ENCODE peak calls at places on chromosomes 2 and 18, in six cellular contexts. A is IMR-90, N is neural progenitor cell, U is trophoblast cell, W is GM23248, F is mesenchymal stem cell. E is an unnamed sample.

GRCh38 chr2:97663626-97663961 is 250 bp downstream of the ACTR1B start:
- DNase-seq in F (no peak), N (no peak), W (no peak), U (no peak), A (no peak), E (no peak)

GRCh38 chr2:188383158-188383557 is 91.5 kb downstream of the GULP1 start:
- DNase-seq in U (no peak), W (no peak), A (peak; percentile 24), N (no peak), F (peak; percentile 34), E (no peak)

GRCh38 chr2:289362-290089 is 1.6 kb upstream of the ALKAL2 start:
- DNase-seq in N (peak; percentile 55), F (peak; percentile 35), U (peak; percentile 43), A (peak; percentile 11), W (peak; percentile 45), E (no peak)

GRCh38 chr18:47912343-47912742 is 18.1 kb downstream of the SMAD2 start:
- DNase-seq in A (no peak), N (no peak), U (no peak), F (peak; percentile 19), W (no peak), E (no peak)

GRCh38 chr2:9108210-9108967 is 98.2 kb upstream of the ASAP2 start:
- DNase-seq in F (peak; percentile 44), W (no peak), N (no peak), U (no peak), A (peak; percentile 51), E (no peak)

GRCh38 chr18:63882333-63883141 is 5.0 kb upstream of the SERPINB2 start:
- DNase-seq in W (peak; percentile 95), N (no peak), U (peak; percentile 99), A (peak; percentile 97), F (peak; percentile 94), E (peak; percentile 98)

GRCh38 chr2:127658641-127659407 is 12.9 kb downstream of the GPR17 start:
- DNase-seq in F (no peak), U (no peak), N (no peak), W (no peak), A (no peak), E (no peak)

GRCh38 chr2:197810023-197810422 is 5.6 kb downstream of the PLCL1 start:
- DNase-seq in W (no peak), A (no peak), F (no peak), U (no peak), N (no peak), E (no peak)

DNA sequence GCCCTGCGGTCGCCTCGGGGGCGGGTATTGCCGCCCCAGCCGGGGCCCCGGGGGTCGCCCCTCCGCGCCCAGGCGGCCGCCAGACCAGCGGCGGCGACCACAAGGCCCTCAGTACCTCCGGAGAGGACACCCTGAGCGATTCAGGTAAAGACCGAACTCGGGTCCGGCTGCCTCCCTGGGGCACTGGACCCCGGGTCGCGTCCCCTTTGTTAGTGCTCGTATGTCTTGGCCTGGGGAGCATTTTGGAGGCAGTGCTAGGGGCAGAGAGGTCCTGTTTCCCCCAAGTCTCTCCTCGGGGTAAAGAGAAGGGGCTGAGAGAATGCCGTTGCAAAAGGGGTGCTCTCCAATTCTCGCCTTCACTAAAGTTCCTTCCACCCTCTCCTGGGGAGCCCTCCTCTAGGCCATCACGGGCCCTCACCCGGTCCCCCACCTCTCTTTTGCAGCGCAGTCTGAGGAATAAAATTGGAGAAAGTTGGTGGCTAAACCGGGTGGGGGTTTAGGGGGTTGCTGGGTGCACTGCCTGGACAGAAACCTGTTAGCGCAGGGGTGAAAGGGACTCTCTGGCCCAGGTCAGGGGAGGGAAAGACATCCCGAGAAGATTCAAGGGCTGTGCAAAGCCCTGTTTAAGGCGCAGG is 2.5 kb downstream of the MYCN start:
- DNase-seq in F (no peak), N (peak; percentile 45), A (no peak), W (no peak), U (peak; percentile 35), E (no peak)
- H3K9ac ChIP-seq in F (no peak overlapping the region), N (no peak overlapping the region), A (no peak overlapping the region), W (no peak overlapping the region), U (peak overlapping the region; percentile 50), E (no peak overlapping the region)

DNA sequence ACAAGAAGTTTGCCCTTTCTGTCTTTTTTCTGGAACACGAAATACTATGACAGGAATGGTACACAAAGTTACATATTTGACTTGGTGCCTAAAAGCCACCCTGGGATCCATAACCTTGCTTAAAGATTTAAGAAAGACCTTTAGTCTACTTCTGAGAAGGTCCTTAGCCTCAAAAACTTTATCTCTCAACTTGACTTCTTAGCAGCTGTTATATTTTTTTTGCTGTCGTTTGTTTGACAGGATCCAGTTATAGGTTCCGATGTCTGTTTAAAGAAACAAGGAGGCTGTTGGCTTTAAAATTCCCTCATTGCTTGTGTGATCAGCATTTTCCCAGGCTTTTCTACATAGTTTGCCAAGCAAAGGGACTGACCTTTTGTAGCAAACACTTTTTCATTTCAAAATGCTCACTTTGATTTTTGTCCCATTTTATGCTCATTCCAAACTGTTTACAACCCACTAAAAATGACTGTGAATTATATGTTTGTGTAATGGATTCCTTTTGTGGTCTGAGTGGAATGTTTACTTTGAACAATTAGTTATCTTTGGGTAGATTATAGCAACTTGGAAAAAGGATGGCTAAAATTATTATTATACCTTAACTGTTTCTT is 394.9 kb downstream of the ARHGAP15 start:
- DNase-seq in A (peak; percentile 54), W (peak; percentile 42), N (no peak), U (no peak), F (peak; percentile 80), E (no peak)
- H3K9ac ChIP-seq in A (peak overlapping the region; percentile 23), W (no peak overlapping the region), N (no peak overlapping the region), U (no peak overlapping the region), F (peak overlapping the region; percentile 42), E (no peak overlapping the region)

GRCh38 chr2:237540223-237540775 is 26.1 kb upstream of the PRLH start:
- DNase-seq in U (no peak), W (no peak), N (no peak), A (no peak), F (no peak), E (no peak)

GRCh38 chr2:237539681-237540080 is 26.7 kb upstream of the PRLH start:
- DNase-seq in N (no peak), W (no peak), A (peak; percentile 11), F (no peak), U (no peak), E (no peak)

GRCh38 chr2:237541242-237541641 is 25.1 kb upstream of the PRLH start:
- DNase-seq in N (peak; percentile 38), U (no peak), F (no peak), A (no peak), W (no peak), E (no peak)

GRCh38 chr2:237542001-237542704 is 24.2 kb upstream of the PRLH start:
- DNase-seq in W (no peak), F (no peak), A (no peak), U (no peak), N (no peak), E (no peak)

DNA sequence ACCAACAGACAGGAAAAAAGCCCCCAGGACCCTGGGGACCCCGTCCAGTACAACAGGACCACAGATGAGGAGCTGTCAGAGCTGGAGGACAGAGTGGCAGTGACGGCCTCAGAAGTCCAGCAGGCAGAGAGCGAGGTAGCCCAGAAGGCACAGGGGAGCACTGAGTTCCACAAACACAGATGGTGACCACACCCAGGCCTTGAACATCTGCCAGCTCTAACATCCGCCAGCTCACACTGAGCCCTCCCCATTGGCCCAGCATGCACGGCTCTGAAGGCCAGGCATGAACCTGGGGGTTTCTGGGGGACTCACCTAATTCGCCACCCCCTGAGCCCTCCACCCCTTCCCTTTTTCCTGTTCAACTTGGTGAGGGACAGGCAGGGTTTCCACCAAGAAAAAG is 25.6 kb upstream of the PRLH start:
- DNase-seq in W (peak; percentile 70), N (no peak), F (no peak), U (no peak), A (peak; percentile 60), E (peak; percentile 9)
- H3K9ac ChIP-seq in W (no peak overlapping the region), N (no peak overlapping the region), F (peak overlapping the region; percentile 10), U (no peak overlapping the region), A (no peak overlapping the region), E (no peak overlapping the region)

DNA sequence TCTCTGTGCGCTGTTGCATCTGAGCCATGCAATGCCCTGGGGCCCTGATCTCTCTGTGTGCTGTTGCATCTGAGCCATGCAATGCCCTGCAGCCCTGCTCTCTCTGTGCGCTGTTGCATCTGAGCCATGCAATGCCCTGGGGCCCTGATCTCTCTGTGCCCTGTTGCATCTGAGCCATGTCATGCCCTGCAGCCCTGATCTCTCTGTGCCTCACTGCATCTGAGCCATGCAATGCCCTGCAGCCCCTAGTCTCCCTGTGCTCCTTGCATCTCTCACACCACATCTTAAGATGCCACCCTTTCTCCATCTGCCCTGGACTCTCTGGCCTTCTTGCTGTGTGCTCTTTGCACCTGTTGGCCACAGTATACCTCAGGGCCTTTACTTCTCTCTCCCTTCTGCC is 56.2 kb downstream of the SOX11 start:
- DNase-seq in A (no peak), N (no peak), W (no peak), F (no peak), U (no peak), E (no peak)
- H3K9ac ChIP-seq in A (no peak overlapping the region), N (no peak overlapping the region), W (no peak overlapping the region), F (no peak overlapping the region), U (no peak overlapping the region), E (no peak overlapping the region)

GRCh38 chr2:224009605-224010330 is 29.3 kb downstream of the SERPINE2 start:
- DNase-seq in W (peak; percentile 57), A (peak; percentile 34), F (peak; percentile 58), N (no peak), U (peak; percentile 42), E (no peak)
- H3K9ac ChIP-seq in W (no peak overlapping the region), A (no peak overlapping the region), F (no peak overlapping the region), N (no peak overlapping the region), U (no peak overlapping the region), E (no peak overlapping the region)

DNA sequence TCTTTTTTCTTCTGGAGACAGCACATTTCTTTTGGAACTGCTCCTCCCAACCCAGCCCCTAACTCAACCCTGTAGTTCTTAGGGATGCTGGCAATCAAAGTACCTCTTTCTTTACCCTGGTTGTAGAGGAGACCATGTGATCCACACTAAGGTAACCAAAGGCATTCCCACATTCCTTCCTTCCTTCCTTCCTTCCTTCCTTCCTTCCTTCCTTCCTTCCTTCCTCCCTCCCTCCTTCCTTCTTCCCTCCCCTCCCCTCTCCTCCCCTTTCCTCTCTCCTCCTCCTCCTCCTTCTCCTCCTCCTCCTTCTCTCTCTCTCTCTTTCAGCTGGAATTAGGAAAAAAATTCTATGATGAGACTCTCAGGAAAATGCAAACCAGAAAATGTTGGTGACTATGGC is 13.8 kb upstream of the RAPH1 start:
- DNase-seq in W (no peak), N (no peak), F (no peak), A (no peak), U (no peak), E (no peak)
- H3K9ac ChIP-seq in W (no peak overlapping the region), N (no peak overlapping the region), F (no peak overlapping the region), A (no peak overlapping the region), U (no peak overlapping the region), E (no peak overlapping the region)

E was measured in keratinocyte.